ENCODE peak calls at places on chromosomes 1 and 21, in nine cellular contexts. Z, W, J, G, D, Y, I, A and Q are unnamed samples.

GRCh38 chr1:220300442-220301121 is 28.3 kb upstream of the RAB3GAP2 start:
- DNase-seq in Y (no peak), W (no peak), I (peak; percentile 97), G (peak; percentile 41), Z (peak; percentile 80), J (peak; percentile 93), A (peak; percentile 89), D (peak; percentile 34), Q (no peak)

GRCh38 chr1:232553809-232554208 is 76.1 kb downstream of the SIPA1L2 start:
- DNase-seq in W (no peak), G (no peak), A (no peak), I (peak; percentile 18), D (no peak), Z (no peak), J (peak; percentile 75), Y (no peak), Q (no peak)

GRCh38 chr1:76247261-76247852 is 172.8 kb downstream of the ST6GALNAC3 start:
- DNase-seq in G (no peak), J (no peak), W (no peak), A (no peak), Y (no peak), I (no peak), Z (no peak), D (no peak), Q (no peak)

GRCh38 chr1:15425521-15425920 is 12.7 kb upstream of the CTRC start:
- DNase-seq in Y (no peak), J (no peak), A (no peak), G (no peak), W (no peak), I (no peak), D (no peak), Z (no peak), Q (no peak)

GRCh38 chr21:43861716-43862115 is 3.3 kb upstream of the AGPAT3 start:
- DNase-seq in Y (no peak), Z (no peak), J (no peak), W (no peak), A (no peak), G (no peak), D (peak; percentile 57), I (no peak), Q (no peak)

GRCh38 chr1:63691672-63692425 is 82.0 kb upstream of the ROR1 start:
- DNase-seq in Z (peak; percentile 62), G (peak; percentile 87), W (no peak), I (peak; percentile 96), A (no peak), Y (peak; percentile 63), J (peak; percentile 85), D (peak; percentile 63), Q (peak; percentile 17)

GRCh38 chr1:197284325-197284724 is 16.3 kb downstream of the CRB1 start:
- DNase-seq in Z (no peak), D (no peak), G (no peak), W (no peak), I (no peak), Y (no peak), J (no peak), A (no peak), Q (no peak)

GRCh38 chr1:112263464-112263863 is 132.6 kb upstream of the CTTNBP2NL start:
- DNase-seq in Y (no peak), D (no peak), J (peak; percentile 43), G (no peak), A (no peak), I (peak; percentile 88), W (no peak), Z (no peak), Q (no peak)

GRCh38 chr1:231194843-231195516 is 33.1 kb downstream of the TRIM67 start:
- DNase-seq in J (no peak), D (no peak), A (no peak), Z (no peak), I (peak; percentile 12), W (no peak), Y (no peak), G (no peak), Q (no peak)

GRCh38 chr1:233367057-233367759 is 39.7 kb downstream of the MAP3K21 start:
- DNase-seq in G (peak; percentile 47), Y (peak; percentile 31), D (peak; percentile 52), J (peak; percentile 89), A (no peak), Z (no peak), I (no peak), W (no peak), Q (no peak)

GRCh38 chr1:209583408-209583807 is at the start of gene CAMK1G:
- DNase-seq in W (no peak), D (no peak), Y (peak; percentile 14), G (no peak), I (peak; percentile 64), J (peak; percentile 62), Z (no peak), A (no peak), Q (no peak)

GRCh38 chr1:230224101-230224927 is 157.3 kb downstream of the GALNT2 start:
- DNase-seq in I (no peak), A (no peak), Y (no peak), D (no peak), G (no peak), J (no peak), Z (no peak), W (no peak), Q (no peak)

GRCh38 chr1:247905181-247905580 is 9.8 kb downstream of the OR2W3 start:
- DNase-seq in D (no peak), W (no peak), Z (no peak), I (no peak), A (no peak), G (no peak), Y (no peak), J (no peak), Q (no peak)

GRCh38 chr1:247905899-247906503 is 10.6 kb downstream of the OR2W3 start:
- DNase-seq in A (no peak), Z (no peak), Y (no peak), W (no peak), J (no peak), D (no peak), I (no peak), G (no peak), Q (no peak)

GRCh38 chr1:247906504-247907047 is 11.2 kb downstream of the OR2W3 start:
- DNase-seq in Z (no peak), W (no peak), D (no peak), G (no peak), A (no peak), Y (no peak), J (peak; percentile 45), I (peak; percentile 0), Q (no peak)

GRCh38 chr1:247904122-247904521 is 8.7 kb downstream of the OR2W3 start:
- DNase-seq in I (no peak), J (no peak), W (no peak), G (no peak), Z (no peak), A (no peak), D (no peak), Y (no peak), Q (no peak)

GRCh38 chr1:247908761-247909160 is 11.3 kb upstream of the OR2T8 start:
- DNase-seq in G (no peak), J (no peak), A (no peak), Y (no peak), I (no peak), D (no peak), W (no peak), Z (no peak), Q (no peak)
- H3K9me3 ChIP-seq in G (peaks cover 2% of the 10 kb centered on the region), J (no peaks in the 10 kb centered on the region), A (no peaks in the 10 kb centered on the region), Y (no peaks in the 10 kb centered on the region), I (no peaks in the 10 kb centered on the region), D (peaks cover 23% of the 10 kb centered on the region), W (no peaks in the 10 kb centered on the region), Z (no peaks in the 10 kb centered on the region), Q (peaks cover 3% of the 10 kb centered on the region)

DNA sequence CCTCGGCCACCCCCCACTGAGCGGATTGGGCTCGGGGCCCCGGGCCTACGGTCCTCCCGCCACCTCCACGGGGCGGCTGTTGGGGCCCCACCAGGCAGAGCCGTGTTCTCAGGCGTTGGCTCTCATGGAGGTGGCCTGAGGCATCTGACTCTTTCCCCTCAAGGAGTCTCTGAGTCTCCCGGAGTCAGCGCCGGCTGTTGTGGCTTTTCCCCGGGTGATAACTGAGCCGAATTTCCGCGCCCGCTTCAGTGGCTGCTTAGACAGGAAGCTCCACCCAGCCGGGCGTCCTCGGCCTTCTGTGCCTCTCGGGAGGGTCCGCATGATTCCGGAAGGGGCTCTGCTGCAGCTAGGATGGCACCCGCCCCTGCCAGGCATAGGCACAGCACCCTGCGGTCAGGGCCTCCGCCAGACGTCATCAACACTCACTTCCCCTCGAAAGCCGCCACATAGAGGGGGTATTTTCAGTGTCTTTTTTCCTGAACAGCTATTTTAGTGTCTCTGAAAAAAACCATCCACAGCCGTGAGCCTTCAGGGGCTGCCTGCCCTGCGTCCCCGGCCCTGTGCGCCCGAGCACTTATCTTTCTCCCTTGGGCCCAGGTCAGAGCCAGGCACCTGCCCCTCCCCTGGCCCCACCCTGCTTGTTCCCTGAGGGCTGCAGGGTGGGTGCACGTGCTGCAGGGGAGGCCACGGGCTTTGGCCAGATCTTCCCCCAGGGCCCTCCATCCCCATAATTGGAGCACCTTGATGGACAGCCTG is 72.9 kb downstream of the SKI start:
- DNase-seq in Y (no peak), A (peak; percentile 97), D (peak; percentile 74), G (peak; percentile 73), W (no peak), J (peak; percentile 37), I (peak; percentile 73), Z (peak; percentile 71), Q (peak; percentile 94)
- H3K4me3 ChIP-seq in Y (no peak overlapping the region), A (no peak overlapping the region), D (peak overlapping the region; percentile 18), G (no peak overlapping the region), W (no peak overlapping the region), J (no peak overlapping the region), I (no peak overlapping the region), Z (no peak overlapping the region), Q (peak overlapping the region; percentile 61)

DNA sequence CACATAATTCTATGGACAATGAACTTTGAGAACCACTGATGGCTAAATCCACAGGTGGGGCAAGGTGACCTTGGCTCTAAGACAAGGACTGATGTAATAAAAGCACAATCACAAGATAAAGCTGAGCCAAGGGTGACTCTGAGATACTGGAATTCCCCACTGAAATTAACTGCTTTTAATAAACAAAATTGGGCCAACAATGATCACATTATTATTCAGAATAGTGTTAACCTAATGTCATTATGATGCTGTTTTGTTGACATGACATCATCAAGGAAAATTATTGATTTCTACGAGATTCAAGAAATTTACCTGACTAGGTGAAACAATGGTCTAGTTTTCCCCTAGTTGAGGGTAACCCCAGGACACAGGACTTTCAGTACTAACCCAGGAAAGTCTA is 273.7 kb upstream of the NFIA start:
- DNase-seq in D (no peak), W (no peak), Y (no peak), A (no peak), Z (no peak), G (no peak), J (no peak), I (no peak), Q (no peak)
- H3K4me1 ChIP-seq in D (no peaks in the 10 kb centered on the region), W (no peaks in the 10 kb centered on the region), Y (no peaks in the 10 kb centered on the region), A (no peaks in the 10 kb centered on the region), Z (no peaks in the 10 kb centered on the region), G (no peaks in the 10 kb centered on the region), J (no peaks in the 10 kb centered on the region), I (no peaks in the 10 kb centered on the region), Q (no peaks in the 10 kb centered on the region)

GRCh38 chr1:86787626-86788025 is 83.2 kb downstream of the SH3GLB1 start:
- DNase-seq in J (no peak), G (no peak), I (no peak), A (no peak), W (no peak), D (no peak), Y (no peak), Z (no peak), Q (no peak)

GRCh38 chr1:86778510-86779218 is 74.3 kb downstream of the SH3GLB1 start:
- DNase-seq in D (no peak), G (no peak), I (peak; percentile 45), J (peak; percentile 85), Z (no peak), Y (no peak), W (no peak), A (no peak), Q (no peak)

GRCh38 chr1:86779308-86780191 is 75.2 kb downstream of the SH3GLB1 start:
- DNase-seq in Y (no peak), D (peak; percentile 40), Z (no peak), J (peak; percentile 60), I (peak; percentile 78), A (no peak), W (no peak), G (no peak), Q (no peak)

GRCh38 chr1:86782482-86782881 is 78.1 kb downstream of the SH3GLB1 start:
- DNase-seq in A (no peak), Z (no peak), W (no peak), D (no peak), I (no peak), Y (no peak), J (no peak), G (no peak), Q (no peak)
- H3K9me3 ChIP-seq in A (peaks cover 2% of the 10 kb centered on the region), Z (no peaks in the 10 kb centered on the region), W (no peaks in the 10 kb centered on the region), D (peaks cover 4% of the 10 kb centered on the region), I (no peaks in the 10 kb centered on the region), Y (no peaks in the 10 kb centered on the region), J (no peaks in the 10 kb centered on the region), G (no peaks in the 10 kb centered on the region), Q (no peaks in the 10 kb centered on the region)